ENCODE peak calls at places on chromosomes 3 and 15, in nine cellular contexts. E is endothelial cell of umbilical vein, K is psoas muscle, V is astrocyte, W is small intestine, U is heart left ventricle, J is left ventricle myocardium inferior, F is MM.1S, M is fibroblast of lung. Y is an unnamed sample.
A peak's percentile ranks its signal among the peaks of the same experiment; 100 is the strongest.

GRCh38 chr15:33865416-33865815 is 102.9 kb upstream of the CHRM5 start:
- DNase-seq in E (no peak), K (no peak), V (peak; percentile 65), W (no peak), U (no peak), J (no peak), F (no peak), M (peak; percentile 60), Y (no peak)

GRCh38 chr15:75420698-75421097 is 30.8 kb downstream of the SIN3A start:
- DNase-seq in E (peak; percentile 65), K (no peak), V (peak; percentile 20), W (no peak), U (no peak), J (no peak), F (no peak), M (peak; percentile 54), Y (no peak)

GRCh38 chr15:75758071-75758872 is 45.6 kb upstream of the CSPG4 start:
- DNase-seq in E (peak; percentile 54), K (peak; percentile 88), V (peak; percentile 61), W (peak; percentile 94), U (peak; percentile 94), J (peak; percentile 89), F (peak; percentile 83), M (peak; percentile 84), Y (peak; percentile 41)

GRCh38 chr3:101556064-101556463 is 5.6 kb upstream of the TRMT10C start:
- DNase-seq in E (no peak), K (no peak), V (no peak), W (no peak), U (no peak), J (no peak), F (no peak), M (no peak), Y (no peak)

GRCh38 chr15:52678036-52678467 is 1.1 kb downstream of the ATOSA start:
- DNase-seq in E (peak; percentile 73), K (peak; percentile 41), V (peak; percentile 50), W (peak; percentile 64), U (peak; percentile 75), J (peak; percentile 57), F (peak; percentile 83), M (peak; percentile 73), Y (peak; percentile 61)

GRCh38 chr3:46080124-46080991 is 53.1 kb upstream of the XCR1 start:
- DNase-seq in E (no peak), K (no peak), V (no peak), W (no peak), U (no peak), J (no peak), F (no peak), M (peak; percentile 4), Y (no peak)

GRCh38 chr3:140568842-140569520 is 108.9 kb upstream of the TRIM42 start:
- DNase-seq in E (no peak), K (peak; percentile 26), V (no peak), W (no peak), U (peak; percentile 86), J (peak; percentile 77), F (no peak), M (no peak), Y (no peak)

GRCh38 chr15:71116942-71117341 is 1.7 kb downstream of the THSD4 start:
- DNase-seq in E (no peak), K (no peak), V (no peak), W (peak; percentile 44), U (peak; percentile 70), J (peak; percentile 59), F (no peak), M (no peak), Y (no peak)

GRCh38 chr3:184757010-184757651 is 45.3 kb upstream of the MAGEF1 start:
- DNase-seq in E (peak; percentile 26), K (peak; percentile 70), V (peak; percentile 66), W (peak; percentile 64), U (peak; percentile 77), J (peak; percentile 55), F (peak; percentile 57), M (peak; percentile 96), Y (no peak)
- H3K4me3 ChIP-seq in E (no peak overlapping the region), K (no peak overlapping the region), V (no peak overlapping the region), W (no peak overlapping the region), U (peak overlapping the region; percentile 20), J (peak overlapping the region; percentile 24), F (peak overlapping the region; percentile 41), M (peak overlapping the region; percentile 29), Y (no peak overlapping the region)

DNA sequence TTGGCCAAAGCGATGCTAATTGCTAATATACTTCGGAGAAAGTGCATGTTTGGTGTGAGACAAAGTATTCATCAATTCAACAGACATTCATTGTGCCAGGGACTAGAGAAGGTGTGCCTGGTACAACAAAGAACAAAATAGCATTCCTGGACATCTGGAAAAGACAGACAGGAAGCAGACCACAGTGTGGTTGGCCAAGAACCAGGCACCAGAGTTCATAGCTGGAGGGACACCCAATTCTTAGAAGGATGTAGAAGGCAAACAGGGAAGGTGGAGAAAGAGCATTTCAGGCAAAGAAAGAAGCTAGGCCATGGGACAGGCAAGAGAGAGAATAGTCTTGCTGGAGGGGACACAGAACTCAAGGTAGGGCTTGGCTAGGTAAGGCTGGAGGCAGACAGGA is 105.8 kb upstream of the ETV5 start:
- DNase-seq in E (no peak), K (no peak), V (no peak), W (no peak), U (no peak), J (no peak), F (no peak), M (no peak), Y (no peak)
- H3K4me1 ChIP-seq in E (no peaks in the 10 kb centered on the region), K (peaks cover 50% of the 10 kb centered on the region), V (peaks cover 13% of the 10 kb centered on the region), W (no peaks in the 10 kb centered on the region), U (peaks cover 43% of the 10 kb centered on the region), J (peaks cover 58% of the 10 kb centered on the region), F (peaks cover 17% of the 10 kb centered on the region), M (peaks cover 10% of the 10 kb centered on the region), Y (no peaks in the 10 kb centered on the region)

GRCh38 chr3:13419356-13420050 is 619 bp downstream of the NUP210 start:
- DNase-seq in E (no peak), K (peak; percentile 41), V (no peak), W (peak; percentile 28), U (peak; percentile 52), J (peak; percentile 52), F (peak; percentile 40), M (no peak), Y (peak; percentile 66)

GRCh38 chr3:13420817-13421755 is 964 bp upstream of the NUP210 start:
- DNase-seq in E (no peak), K (no peak), V (no peak), W (peak; percentile 27), U (no peak), J (no peak), F (peak; percentile 97), M (no peak), Y (peak; percentile 86)

GRCh38 chr3:13424111-13424844 is 4.2 kb upstream of the NUP210 start:
- DNase-seq in E (no peak), K (no peak), V (no peak), W (peak; percentile 59), U (no peak), J (no peak), F (no peak), M (no peak), Y (no peak)

GRCh38 chr3:13416002-13416793 is 3.9 kb downstream of the NUP210 start:
- DNase-seq in E (no peak), K (no peak), V (no peak), W (no peak), U (no peak), J (no peak), F (no peak), M (no peak), Y (no peak)

DNA sequence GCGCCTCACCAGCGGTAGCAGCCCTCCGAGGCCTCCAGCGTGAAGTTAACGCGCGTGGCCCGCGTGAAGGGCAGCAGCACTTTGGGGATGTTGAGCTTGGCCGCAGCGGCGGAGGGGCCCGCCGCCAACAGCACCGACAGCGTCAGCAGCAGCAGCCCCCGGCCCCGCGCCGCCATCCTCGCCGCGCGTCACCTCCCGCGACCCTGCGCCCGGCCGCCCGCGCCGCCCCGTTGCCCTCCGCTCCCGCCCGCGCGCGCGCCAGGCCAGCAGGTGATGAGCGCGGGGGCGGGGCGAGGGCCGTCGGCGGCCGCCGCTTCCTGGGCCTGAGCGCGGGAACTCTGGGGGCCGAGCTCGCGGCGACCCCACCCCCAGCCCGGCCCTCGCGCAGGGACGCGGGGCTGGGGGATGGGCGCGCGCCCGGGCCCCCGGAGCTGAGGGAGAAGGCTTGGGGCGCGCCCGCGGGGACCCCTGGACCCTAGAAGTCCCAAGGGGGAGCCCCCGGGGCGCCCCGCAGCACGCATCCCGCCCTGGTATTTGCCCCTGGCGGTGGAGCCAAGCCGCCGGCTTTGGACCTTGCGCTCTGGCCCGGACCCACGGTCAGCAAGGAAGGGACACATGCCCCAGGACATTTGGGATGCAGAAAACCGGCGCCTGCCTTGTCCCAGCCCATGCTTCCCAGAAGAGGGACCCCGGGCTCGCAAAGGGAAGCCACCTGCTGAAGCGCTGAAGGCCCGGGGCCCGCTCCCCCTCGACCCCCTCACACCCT is at the start of gene NUP210:
- DNase-seq in E (no peak), K (peak; percentile 37), V (no peak), W (peak; percentile 24), U (peak; percentile 35), J (peak; percentile 22), F (peak; percentile 83), M (no peak), Y (peak; percentile 64)
- H3K4me3 ChIP-seq in E (no peak within 1 kb of the TSS), K (peak within 1 kb of the TSS; percentile 77), V (peak within 1 kb of the TSS; percentile 28), W (peak within 1 kb of the TSS; percentile 83), U (peak within 1 kb of the TSS; percentile 58), J (peak within 1 kb of the TSS; percentile 68), F (peak within 1 kb of the TSS; percentile 95), M (peak within 1 kb of the TSS; percentile 14), Y (peak within 1 kb of the TSS; percentile 55)

GRCh38 chr3:32842987-32843386 is 25.2 kb downstream of the TRIM71 start:
- DNase-seq in E (no peak), K (no peak), V (no peak), W (no peak), U (no peak), J (no peak), F (no peak), M (no peak), Y (no peak)

GRCh38 chr3:32843504-32844321 is 25.9 kb downstream of the TRIM71 start:
- DNase-seq in E (no peak), K (no peak), V (no peak), W (no peak), U (no peak), J (no peak), F (no peak), M (no peak), Y (no peak)

GRCh38 chr3:32841341-32841740 is 23.5 kb downstream of the TRIM71 start:
- DNase-seq in E (no peak), K (no peak), V (no peak), W (no peak), U (no peak), J (no peak), F (no peak), M (no peak), Y (no peak)

GRCh38 chr3:32842531-32842931 is 24.7 kb downstream of the TRIM71 start:
- DNase-seq in E (no peak), K (no peak), V (no peak), W (no peak), U (no peak), J (no peak), F (peak; percentile 51), M (no peak), Y (no peak)

DNA sequence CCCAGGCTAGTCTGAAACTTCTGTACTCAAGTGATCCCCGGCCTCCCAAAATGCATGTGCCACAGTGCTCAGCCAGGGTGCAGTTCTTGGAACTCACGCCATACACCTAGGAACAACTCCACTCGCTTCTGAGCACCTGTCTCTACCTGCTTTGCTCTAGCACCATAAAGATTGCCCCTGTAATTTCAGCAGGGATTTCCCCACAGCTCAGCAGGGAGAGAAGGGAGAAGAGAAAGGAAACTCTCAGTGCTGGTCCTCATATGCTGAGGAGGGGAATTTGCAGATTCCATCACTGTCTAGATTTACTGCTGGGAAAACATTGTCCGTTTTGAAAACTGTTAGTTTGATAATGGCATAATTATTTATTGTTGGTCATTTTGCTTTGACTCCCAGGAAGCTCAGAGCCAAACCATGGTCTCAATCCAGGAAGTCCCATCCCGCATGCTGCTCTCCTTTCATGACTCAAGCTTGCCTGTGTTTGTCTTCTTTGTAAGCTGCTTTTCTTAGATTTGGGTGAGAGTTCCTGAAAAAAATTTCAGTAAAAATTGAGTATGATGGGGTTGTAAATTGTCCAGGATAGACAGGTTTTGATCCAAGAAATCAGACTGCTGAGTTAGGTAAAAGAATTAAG is 24.2 kb downstream of the TRIM71 start:
- DNase-seq in E (no peak), K (no peak), V (no peak), W (no peak), U (no peak), J (no peak), F (no peak), M (no peak), Y (no peak)
- H3K4me1 ChIP-seq in E (no peaks in the 10 kb centered on the region), K (no peaks in the 10 kb centered on the region), V (no peaks in the 10 kb centered on the region), W (no peaks in the 10 kb centered on the region), U (no peaks in the 10 kb centered on the region), J (no peaks in the 10 kb centered on the region), F (peaks cover 16% of the 10 kb centered on the region), M (no peaks in the 10 kb centered on the region), Y (peaks cover 6% of the 10 kb centered on the region)